ENCODE peak calls at places on chromosomes 1 and 21, in seven cellular contexts. One of them, this sample, is unnamed.

GRCh38 chr21:42839271-42840231 is 39.8 kb downstream of the WDR4 start:
- DNase-seq in sigmoid colon: no peak
- DNase-seq in central memory CD4-positive, alpha-beta T cell: no peak
- DNase-seq in putamen: no peak
- DNase-seq in Right ventricle myocardium superior: no peak
- DNase-seq in RWPE1: no peak
- DNase-seq in prostate gland: no peak
- DNase-seq in this sample: no peak

GRCh38 chr1:215475719-215476525 is 91.2 kb upstream of the KCTD3 start:
- DNase-seq in sigmoid colon: no peak
- DNase-seq in central memory CD4-positive, alpha-beta T cell: no peak
- DNase-seq in putamen: no peak
- DNase-seq in Right ventricle myocardium superior: no peak
- DNase-seq in RWPE1: peak
- DNase-seq in prostate gland: no peak
- DNase-seq in this sample: no peak

GRCh38 chr1:84724128-84724860 is 34.0 kb upstream of the SSX2IP start:
- DNase-seq in sigmoid colon: no peak
- DNase-seq in central memory CD4-positive, alpha-beta T cell: peak
- DNase-seq in putamen: no peak
- DNase-seq in Right ventricle myocardium superior: no peak
- DNase-seq in RWPE1: no peak
- DNase-seq in prostate gland: no peak
- DNase-seq in this sample: peak

GRCh38 chr1:27528701-27529637 is 39.0 kb upstream of the WASF2 start:
- DNase-seq in sigmoid colon: peak
- DNase-seq in central memory CD4-positive, alpha-beta T cell: no peak
- DNase-seq in putamen: peak
- DNase-seq in Right ventricle myocardium superior: peak
- DNase-seq in RWPE1: no peak
- DNase-seq in prostate gland: peak
- DNase-seq in this sample: no peak

GRCh38 chr1:183214021-183214970 is 28.2 kb downstream of the LAMC2 start:
- DNase-seq in sigmoid colon: no peak
- DNase-seq in central memory CD4-positive, alpha-beta T cell: no peak
- DNase-seq in putamen: no peak
- DNase-seq in Right ventricle myocardium superior: no peak
- DNase-seq in RWPE1: no peak
- DNase-seq in prostate gland: no peak
- DNase-seq in this sample: no peak

GRCh38 chr1:232886304-232886703 is 64.1 kb upstream of the NTPCR start:
- DNase-seq in sigmoid colon: no peak
- DNase-seq in central memory CD4-positive, alpha-beta T cell: no peak
- DNase-seq in putamen: no peak
- DNase-seq in Right ventricle myocardium superior: no peak
- DNase-seq in RWPE1: no peak
- DNase-seq in prostate gland: no peak
- DNase-seq in this sample: no peak

GRCh38 chr1:56450004-56450666 is 129.2 kb downstream of the PLPP3 start:
- DNase-seq in sigmoid colon: no peak
- DNase-seq in central memory CD4-positive, alpha-beta T cell: no peak
- DNase-seq in putamen: no peak
- DNase-seq in Right ventricle myocardium superior: no peak
- DNase-seq in RWPE1: no peak
- DNase-seq in prostate gland: no peak
- DNase-seq in this sample: no peak

GRCh38 chr21:42959754-42960153 is 14.6 kb upstream of the PKNOX1 start:
- DNase-seq in sigmoid colon: no peak
- DNase-seq in central memory CD4-positive, alpha-beta T cell: no peak
- DNase-seq in putamen: no peak
- DNase-seq in Right ventricle myocardium superior: no peak
- DNase-seq in RWPE1: no peak
- DNase-seq in prostate gland: no peak
- DNase-seq in this sample: no peak

GRCh38 chr1:153752561-153753195 is 22.5 kb upstream of the SLC27A3 start:
- DNase-seq in sigmoid colon: peak
- DNase-seq in central memory CD4-positive, alpha-beta T cell: no peak
- DNase-seq in putamen: no peak
- DNase-seq in Right ventricle myocardium superior: no peak
- DNase-seq in RWPE1: no peak
- DNase-seq in prostate gland: no peak
- DNase-seq in this sample: no peak

GRCh38 chr1:162878000-162878596 is 17.1 kb upstream of the CCDC190 start:
- DNase-seq in sigmoid colon: peak
- DNase-seq in central memory CD4-positive, alpha-beta T cell: no peak
- DNase-seq in putamen: peak
- DNase-seq in Right ventricle myocardium superior: peak
- DNase-seq in RWPE1: peak
- DNase-seq in prostate gland: peak
- DNase-seq in this sample: peak

GRCh38 chr1:29167904-29168303 is 13.8 kb downstream of the SRSF4 start:
- DNase-seq in sigmoid colon: no peak
- DNase-seq in central memory CD4-positive, alpha-beta T cell: no peak
- DNase-seq in putamen: no peak
- DNase-seq in Right ventricle myocardium superior: no peak
- DNase-seq in RWPE1: no peak
- DNase-seq in prostate gland: no peak
- DNase-seq in this sample: no peak

GRCh38 chr1:91026777-91027176 is 4.9 kb upstream of the ZNF644 start:
- DNase-seq in sigmoid colon: no peak
- DNase-seq in central memory CD4-positive, alpha-beta T cell: no peak
- DNase-seq in putamen: no peak
- DNase-seq in Right ventricle myocardium superior: no peak
- DNase-seq in RWPE1: peak
- DNase-seq in prostate gland: no peak
- DNase-seq in this sample: peak

GRCh38 chr1:58971629-58972140 is 187.8 kb upstream of the JUN start:
- DNase-seq in sigmoid colon: peak
- DNase-seq in central memory CD4-positive, alpha-beta T cell: no peak
- DNase-seq in putamen: no peak
- DNase-seq in Right ventricle myocardium superior: no peak
- DNase-seq in RWPE1: no peak
- DNase-seq in prostate gland: no peak
- DNase-seq in this sample: no peak

GRCh38 chr1:201311356-201312011 is 28.2 kb downstream of the PKP1 start:
- DNase-seq in sigmoid colon: no peak
- DNase-seq in central memory CD4-positive, alpha-beta T cell: no peak
- DNase-seq in putamen: no peak
- DNase-seq in Right ventricle myocardium superior: no peak
- DNase-seq in RWPE1: peak
- DNase-seq in prostate gland: peak
- DNase-seq in this sample: no peak